ENCODE peak calls at places on chromosomes 7 and 10, in six cellular contexts. One of them, this sample, is unnamed.
A peak's percentile ranks its signal among the peaks of the same experiment; 100 is the strongest.

GRCh38 chr10:82796510-82796909 is 921.5 kb downstream of the NRG3 start:
- DNase-seq in suprapubic skin: no peak
- DNase-seq in adrenal gland: no peak
- DNase-seq in transverse colon: no peak
- DNase-seq in uterus: no peak
- DNase-seq in A549: no peak
- DNase-seq in this sample: no peak

GRCh38 chr10:52879181-52879607 is 106.6 kb upstream of the MBL2 start:
- DNase-seq in suprapubic skin: no peak
- DNase-seq in uterus: no peak
- DNase-seq in adrenal gland: no peak
- DNase-seq in transverse colon: no peak
- DNase-seq in A549: no peak
- DNase-seq in this sample: no peak

GRCh38 chr10:43272030-43272429 is 5.2 kb upstream of the RASGEF1A start:
- DNase-seq in A549: no peak
- DNase-seq in transverse colon: no peak
- DNase-seq in uterus: no peak
- DNase-seq in suprapubic skin: peak; percentile 52
- DNase-seq in adrenal gland: no peak
- DNase-seq in this sample: no peak

GRCh38 chr10:94150541-94151184 is 156.9 kb downstream of the PLCE1 start:
- DNase-seq in suprapubic skin: no peak
- DNase-seq in adrenal gland: no peak
- DNase-seq in transverse colon: no peak
- DNase-seq in A549: no peak
- DNase-seq in uterus: no peak
- DNase-seq in this sample: no peak

GRCh38 chr10:46520941-46521340 is 35.5 kb downstream of the GPRIN2 start:
- DNase-seq in A549: no peak
- DNase-seq in uterus: peak; percentile 11
- DNase-seq in suprapubic skin: peak; percentile 80
- DNase-seq in transverse colon: peak; percentile 10
- DNase-seq in adrenal gland: peak; percentile 11
- DNase-seq in this sample: no peak

GRCh38 chr10:50563906-50564305 is 59.9 kb downstream of the SGMS1 start:
- DNase-seq in A549: no peak
- DNase-seq in suprapubic skin: no peak
- DNase-seq in transverse colon: no peak
- DNase-seq in adrenal gland: no peak
- DNase-seq in uterus: no peak
- DNase-seq in this sample: peak; percentile 50

GRCh38 chr10:56596257-56596656 is 235.2 kb upstream of the ZWINT start:
- DNase-seq in uterus: no peak
- DNase-seq in transverse colon: no peak
- DNase-seq in suprapubic skin: no peak
- DNase-seq in A549: no peak
- DNase-seq in adrenal gland: no peak
- DNase-seq in this sample: no peak

GRCh38 chr10:89683911-89684310 is 17.5 kb upstream of the KIF20B start:
- DNase-seq in transverse colon: no peak
- DNase-seq in uterus: no peak
- DNase-seq in A549: no peak
- DNase-seq in adrenal gland: no peak
- DNase-seq in suprapubic skin: no peak
- DNase-seq in this sample: no peak

GRCh38 chr7:30476401-30477145 is 2.0 kb downstream of the NOD1 start:
- DNase-seq in A549: no peak
- DNase-seq in adrenal gland: no peak
- DNase-seq in uterus: no peak
- DNase-seq in suprapubic skin: no peak
- DNase-seq in transverse colon: no peak
- DNase-seq in this sample: no peak

GRCh38 chr10:133109736-133110532 is 22.2 kb downstream of the ADGRA1 start:
- DNase-seq in uterus: no peak
- DNase-seq in suprapubic skin: no peak
- DNase-seq in transverse colon: no peak
- DNase-seq in A549: peak; percentile 32
- DNase-seq in adrenal gland: no peak
- DNase-seq in this sample: no peak

GRCh38 chr7:1674161-1675035 is 4.3 kb downstream of the ELFN1 start:
- DNase-seq in A549: no peak
- DNase-seq in adrenal gland: peak; percentile 3
- DNase-seq in transverse colon: no peak
- DNase-seq in uterus: peak; percentile 9
- DNase-seq in suprapubic skin: peak; percentile 65
- DNase-seq in this sample: no peak

GRCh38 chr10:78205457-78205856 is 171.8 kb downstream of the RPS24 start:
- DNase-seq in A549: no peak
- DNase-seq in transverse colon: no peak
- DNase-seq in suprapubic skin: no peak
- DNase-seq in uterus: no peak
- DNase-seq in adrenal gland: no peak
- DNase-seq in this sample: no peak

GRCh38 chr7:51308738-51309102 is 7.9 kb downstream of the COBL start:
- DNase-seq in uterus: no peak
- DNase-seq in adrenal gland: no peak
- DNase-seq in suprapubic skin: no peak
- DNase-seq in transverse colon: no peak
- DNase-seq in A549: no peak
- DNase-seq in this sample: no peak

GRCh38 chr7:73667344-73668102 is at the start of gene VPS37D:
- DNase-seq in A549: peak; percentile 89
- DNase-seq in transverse colon: peak; percentile 94
- DNase-seq in adrenal gland: peak; percentile 84
- DNase-seq in uterus: peak; percentile 88
- DNase-seq in suprapubic skin: peak; percentile 93
- DNase-seq in this sample: peak; percentile 96

GRCh38 chr10:84360634-84361365 is 32.4 kb downstream of the CCSER2 start:
- DNase-seq in uterus: no peak
- DNase-seq in suprapubic skin: no peak
- DNase-seq in A549: no peak
- DNase-seq in transverse colon: no peak
- DNase-seq in adrenal gland: no peak
- DNase-seq in this sample: no peak

GRCh38 chr10:71767420-71768035 is 5.8 kb downstream of the VSIR start:
- DNase-seq in A549: peak; percentile 86
- DNase-seq in uterus: peak; percentile 62
- DNase-seq in adrenal gland: peak; percentile 48
- DNase-seq in transverse colon: peak; percentile 36
- DNase-seq in suprapubic skin: no peak
- DNase-seq in this sample: peak; percentile 85

GRCh38 chr7:151060416-151061234 is 1.2 kb downstream of the SLC4A2 start:
- DNase-seq in uterus: peak; percentile 47
- DNase-seq in suprapubic skin: no peak
- DNase-seq in transverse colon: peak; percentile 58
- DNase-seq in adrenal gland: peak; percentile 65
- DNase-seq in A549: peak; percentile 89
- DNase-seq in this sample: no peak

GRCh38 chr10:113052076-113052830 is 102.2 kb downstream of the TCF7L2 start:
- DNase-seq in suprapubic skin: no peak
- DNase-seq in transverse colon: no peak
- DNase-seq in uterus: no peak
- DNase-seq in adrenal gland: no peak
- DNase-seq in A549: no peak
- DNase-seq in this sample: no peak

GRCh38 chr7:50660040-50660829 is 95.0 kb upstream of the DDC start:
- DNase-seq in transverse colon: peak; percentile 44
- DNase-seq in uterus: peak; percentile 20
- DNase-seq in A549: no peak
- DNase-seq in adrenal gland: no peak
- DNase-seq in suprapubic skin: no peak
- DNase-seq in this sample: peak; percentile 81

GRCh38 chr7:158732483-158733219 is 28.0 kb upstream of the NCAPG2 start:
- DNase-seq in suprapubic skin: no peak
- DNase-seq in A549: no peak
- DNase-seq in adrenal gland: no peak
- DNase-seq in transverse colon: no peak
- DNase-seq in uterus: no peak
- DNase-seq in this sample: no peak

GRCh38 chr10:62171791-62172190 is 96.9 kb downstream of the RTKN2 start:
- DNase-seq in uterus: no peak
- DNase-seq in transverse colon: no peak
- DNase-seq in suprapubic skin: no peak
- DNase-seq in A549: no peak
- DNase-seq in adrenal gland: no peak
- DNase-seq in this sample: no peak

GRCh38 chr10:117684211-117684610 is 141.7 kb downstream of the EMX2 start:
- DNase-seq in A549: no peak
- DNase-seq in transverse colon: no peak
- DNase-seq in suprapubic skin: no peak
- DNase-seq in uterus: no peak
- DNase-seq in adrenal gland: no peak
- DNase-seq in this sample: no peak

GRCh38 chr7:156334636-156335035 is 305.9 kb upstream of the RNF32 start:
- DNase-seq in uterus: no peak
- DNase-seq in A549: no peak
- DNase-seq in transverse colon: no peak
- DNase-seq in suprapubic skin: no peak
- DNase-seq in adrenal gland: no peak
- DNase-seq in this sample: no peak

DNA sequence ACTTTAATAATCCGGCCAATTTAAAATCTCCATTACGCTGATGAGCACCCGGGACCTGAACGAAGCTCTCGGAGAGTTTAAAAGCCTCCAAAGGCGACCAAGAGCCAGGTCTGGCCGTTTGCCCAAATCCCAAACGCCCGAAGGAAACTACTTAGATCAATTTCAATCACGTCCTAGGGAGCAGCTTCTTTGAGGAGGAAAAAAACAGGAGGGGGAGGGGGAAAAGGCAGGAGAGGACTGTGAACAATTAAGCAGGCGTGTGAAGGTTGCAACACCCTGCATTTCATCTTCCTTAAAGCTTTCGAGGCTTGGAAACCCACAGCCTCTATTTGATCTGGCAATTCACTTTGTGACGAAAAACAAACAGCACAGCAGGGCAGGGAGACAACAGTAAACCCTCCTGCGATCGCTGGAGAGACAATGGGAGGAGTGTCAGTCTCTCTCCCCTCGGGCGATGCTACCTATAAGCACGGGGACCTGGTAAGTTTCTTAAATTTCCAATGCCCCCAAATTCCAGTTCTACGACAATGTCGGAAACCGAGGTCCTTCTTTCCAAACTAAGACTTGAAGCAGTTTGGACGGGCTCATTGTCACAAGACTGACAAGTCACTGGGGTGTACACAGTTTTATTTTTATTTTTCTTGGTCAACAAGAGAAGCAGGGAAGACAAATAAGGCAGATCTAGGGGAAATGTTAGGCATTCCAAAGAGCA is 1.1 kb downstream of the KLF6 start:
- DNase-seq in adrenal gland: peak; percentile 50
- DNase-seq in suprapubic skin: no peak
- DNase-seq in A549: peak; percentile 84
- DNase-seq in uterus: peak; percentile 80
- DNase-seq in transverse colon: peak; percentile 74
- DNase-seq in this sample: peak; percentile 73
- TF ChIP-seq POLR2A in adrenal gland: no peak
- TF ChIP-seq POLR2A in suprapubic skin: no peak
- TF ChIP-seq POLR2A in A549: no peak
- TF ChIP-seq POLR2A in uterus: peak; percentile 37
- TF ChIP-seq POLR2A in transverse colon: peak; percentile 65
- TF ChIP-seq POLR2A in this sample: peak; percentile 55

DNA sequence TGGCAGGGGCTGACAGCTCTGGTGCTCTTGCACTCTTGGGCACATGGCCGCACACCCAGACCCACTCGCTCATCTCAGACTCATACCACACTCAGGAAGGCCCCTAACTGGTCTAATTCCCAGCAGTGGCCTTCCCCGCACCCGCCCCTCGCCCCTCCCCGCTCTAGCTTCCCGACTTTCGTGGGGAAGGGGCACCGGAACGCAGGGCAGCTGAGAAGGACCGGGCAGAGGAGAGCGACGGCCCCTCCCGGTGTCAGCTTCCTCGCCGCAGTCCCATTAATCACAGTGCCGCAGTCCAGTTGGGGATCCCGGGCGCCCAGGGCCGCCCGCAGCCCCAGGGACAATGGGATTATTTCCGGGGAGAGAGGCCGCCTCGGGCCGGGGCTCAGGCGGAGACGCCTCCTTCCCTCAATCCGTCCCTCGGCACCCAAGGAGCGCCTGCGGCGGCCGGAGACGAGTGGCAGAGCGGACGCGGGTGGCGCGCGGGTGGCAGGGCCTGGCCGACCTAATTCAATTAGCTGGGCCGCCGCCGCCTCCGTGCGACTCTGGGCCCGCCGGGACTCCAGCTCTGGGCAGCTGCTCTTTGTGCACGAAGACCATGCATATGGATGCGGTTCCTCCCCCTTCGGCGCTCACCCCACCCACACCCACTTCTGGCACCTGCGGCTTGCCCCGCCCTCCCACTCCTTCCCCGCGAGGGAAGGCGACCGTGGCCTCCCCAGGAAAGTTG is 7.8 kb upstream of the TLX1 start:
- DNase-seq in suprapubic skin: no peak
- DNase-seq in A549: no peak
- DNase-seq in adrenal gland: no peak
- DNase-seq in uterus: no peak
- DNase-seq in transverse colon: peak; percentile 35
- DNase-seq in this sample: no peak
- H3K4me3 ChIP-seq in suprapubic skin: peak overlapping the region; percentile 38
- H3K4me3 ChIP-seq in A549: no peak overlapping the region
- H3K4me3 ChIP-seq in adrenal gland: no peak overlapping the region
- H3K4me3 ChIP-seq in uterus: no peak overlapping the region
- H3K4me3 ChIP-seq in transverse colon: no peak overlapping the region
- H3K4me3 ChIP-seq in this sample: peak overlapping the region; percentile 44

GRCh38 chr7:22934023-22934422 is 79.9 kb downstream of the HYCC1 start:
- DNase-seq in transverse colon: no peak
- DNase-seq in suprapubic skin: no peak
- DNase-seq in uterus: no peak
- DNase-seq in adrenal gland: no peak
- DNase-seq in A549: no peak
- DNase-seq in this sample: no peak
- H3K27ac ChIP-seq in transverse colon: peak overlapping the region; percentile 8
- H3K27ac ChIP-seq in suprapubic skin: no peak overlapping the region
- H3K27ac ChIP-seq in uterus: no peak overlapping the region
- H3K27ac ChIP-seq in adrenal gland: peak overlapping the region; percentile 41
- H3K27ac ChIP-seq in A549: no peak overlapping the region
- H3K27ac ChIP-seq in this sample: no peak overlapping the region

GRCh38 chr10:69377191-69377590 is 39.5 kb downstream of the TACR2 start:
- DNase-seq in suprapubic skin: no peak
- DNase-seq in A549: no peak
- DNase-seq in transverse colon: no peak
- DNase-seq in adrenal gland: no peak
- DNase-seq in uterus: no peak
- DNase-seq in this sample: no peak

GRCh38 chr10:69376662-69377061 is 40.1 kb downstream of the TACR2 start:
- DNase-seq in A549: no peak
- DNase-seq in uterus: no peak
- DNase-seq in adrenal gland: no peak
- DNase-seq in suprapubic skin: no peak
- DNase-seq in transverse colon: no peak
- DNase-seq in this sample: no peak

GRCh38 chr10:69374931-69375306 is 41.8 kb downstream of the TACR2 start:
- DNase-seq in adrenal gland: no peak
- DNase-seq in suprapubic skin: no peak
- DNase-seq in uterus: no peak
- DNase-seq in transverse colon: no peak
- DNase-seq in A549: no peak
- DNase-seq in this sample: no peak

GRCh38 chr10:69374242-69374641 is 42.5 kb downstream of the TACR2 start:
- DNase-seq in A549: no peak
- DNase-seq in adrenal gland: no peak
- DNase-seq in transverse colon: no peak
- DNase-seq in suprapubic skin: no peak
- DNase-seq in uterus: no peak
- DNase-seq in this sample: no peak

GRCh38 chr10:69375307-69376151 is 41.2 kb downstream of the TACR2 start:
- DNase-seq in transverse colon: no peak
- DNase-seq in uterus: peak; percentile 67
- DNase-seq in A549: no peak
- DNase-seq in adrenal gland: no peak
- DNase-seq in suprapubic skin: peak; percentile 84
- DNase-seq in this sample: no peak
- TF ChIP-seq POLR2A in transverse colon: no peak
- TF ChIP-seq POLR2A in uterus: no peak
- TF ChIP-seq POLR2A in A549: no peak
- TF ChIP-seq POLR2A in adrenal gland: no peak
- TF ChIP-seq POLR2A in suprapubic skin: no peak
- TF ChIP-seq POLR2A in this sample: no peak